ENCODE peak calls at places on chromosome 14, in nine cellular contexts. K, Z, V, N, U, T, D, S and J are unnamed samples.

GRCh38 chr14:23175823-23176222 is 7.6 kb downstream of the SLC7A8 start:
- DNase-seq in U (no peak), T (no peak), N (no peak), V (no peak), K (no peak), S (no peak), Z (no peak), D (no peak), J (peak)

GRCh38 chr14:23608454-23608853 is 27.7 kb upstream of the DHRS2 start:
- DNase-seq in S (peak), V (no peak), U (no peak), Z (no peak), K (no peak), N (no peak), T (no peak), D (no peak), J (no peak)

GRCh38 chr14:86626530-86626929 is 1096.6 kb downstream of the FLRT2 start:
- DNase-seq in V (no peak), D (no peak), S (no peak), N (no peak), T (no peak), U (no peak), K (no peak), Z (no peak), J (peak)

GRCh38 chr14:34583525-34583924 is 44.0 kb upstream of the EAPP start:
- DNase-seq in V (no peak), U (no peak), T (no peak), D (no peak), N (no peak), S (no peak), K (no peak), Z (no peak), J (no peak)

GRCh38 chr14:39731912-39732311 is 299.7 kb upstream of the FBXO33 start:
- DNase-seq in D (no peak), S (no peak), Z (no peak), U (no peak), K (no peak), N (no peak), T (no peak), V (peak), J (no peak)

GRCh38 chr14:69574266-69574953 is at the start of gene CCDC177:
- DNase-seq in S (peak), Z (peak), U (peak), N (peak), D (peak), V (peak), T (peak), K (peak), J (peak)

GRCh38 chr14:54676822-54677708 is 110.1 kb downstream of the SAMD4A start:
- DNase-seq in N (no peak), K (no peak), D (peak), V (no peak), Z (no peak), U (peak), S (peak), T (no peak), J (peak)

GRCh38 chr14:79510659-79511058 is 700.6 kb downstream of the DIO2 start:
- DNase-seq in U (peak), S (no peak), T (no peak), Z (no peak), D (no peak), V (no peak), K (no peak), N (no peak), J (peak)